ENCODE peak calls at places on chromosomes 13 and 19, in four cellular contexts. G is lower leg skin, D is thoracic aorta, U is pancreas. R is an unnamed sample.

GRCh38 chr13:24995225-24995804 is 100.6 kb upstream of the PABPC3 start:
- DNase-seq in G (peak; percentile 35), D (no peak), U (peak; percentile 58), R (no peak)

GRCh38 chr13:44934724-44935123 is 54.5 kb downstream of the NUFIP1 start:
- DNase-seq in G (no peak), D (no peak), U (no peak), R (no peak)

GRCh38 chr19:55283548-55284393 is at the start of gene BRSK1:
- DNase-seq in G (no peak), D (no peak), U (no peak), R (no peak)

GRCh38 chr13:21980049-21980448 is 309.2 kb downstream of the FGF9 start:
- DNase-seq in G (no peak), D (no peak), U (no peak), R (no peak)

GRCh38 chr13:45658586-45659235 is 43.2 kb upstream of the ERICH6B start:
- DNase-seq in G (no peak), D (no peak), U (no peak), R (no peak)

GRCh38 chr19:48961673-48962028 is 3.5 kb upstream of the FTL start:
- DNase-seq in G (no peak), D (no peak), U (no peak), R (peak; percentile 70)

GRCh38 chr19:44530777-44531176 is 1.3 kb upstream of the CEACAM20 start:
- DNase-seq in G (no peak), D (no peak), U (no peak), R (no peak)

GRCh38 chr13:26887594-26887993 is 127.0 kb upstream of the GPR12 start:
- DNase-seq in G (no peak), D (no peak), U (no peak), R (no peak)

GRCh38 chr19:18520848-18521691 is 800 bp downstream of the ELL start:
- DNase-seq in G (peak; percentile 41), D (no peak), U (peak; percentile 58), R (peak; percentile 77)

GRCh38 chr13:68304287-68304893 is 1074.3 kb upstream of the PCDH9 start:
- DNase-seq in G (no peak), D (no peak), U (no peak), R (no peak)

GRCh38 chr19:57708641-57709354 is at the start of gene ZNF154:
- DNase-seq in G (no peak), D (no peak), U (peak; percentile 32), R (peak; percentile 64)

GRCh38 chr19:21047712-21048111 is 27.3 kb downstream of the ZNF430 start:
- DNase-seq in G (no peak), D (no peak), U (no peak), R (no peak)

GRCh38 chr13:43159007-43159406 is 135.6 kb downstream of the DNAJC15 start:
- DNase-seq in G (no peak), D (no peak), U (no peak), R (no peak)

GRCh38 chr19:10800488-10800887 is 35.5 kb downstream of the TMED1 start:
- DNase-seq in G (no peak), D (no peak), U (no peak), R (no peak)

GRCh38 chr13:39493966-39494365 is 109.0 kb downstream of the LHFPL6 start:
- DNase-seq in G (no peak), D (no peak), U (no peak), R (no peak)

GRCh38 chr13:25217023-25217909 is 45.2 kb upstream of the AMER2 start:
- DNase-seq in G (no peak), D (no peak), U (no peak), R (no peak)

GRCh38 chr19:11361037-11361770 is 6.0 kb downstream of the PLPPR2 start:
- DNase-seq in G (no peak), D (no peak), U (peak; percentile 72), R (peak; percentile 88)

GRCh38 chr13:111423168-111423785 is 102.8 kb downstream of the TEX29 start:
- DNase-seq in G (no peak), D (no peak), U (no peak), R (no peak)

GRCh38 chr19:40714519-40715299 is 2.0 kb downstream of the COQ8B start:
- DNase-seq in G (peak; percentile 93), D (peak; percentile 80), U (peak; percentile 93), R (peak; percentile 97)

GRCh38 chr13:100543872-100544602 is 44.6 kb downstream of the GGACT start:
- DNase-seq in G (no peak), D (no peak), U (no peak), R (no peak)

GRCh38 chr13:20960663-20961309 is 58.2 kb upstream of the XPO4 start:
- DNase-seq in G (no peak), D (no peak), U (no peak), R (no peak)

GRCh38 chr19:10784257-10784656 is 51.8 kb downstream of the TMED1 start:
- DNase-seq in G (peak; percentile 43), D (no peak), U (no peak), R (no peak)

GRCh38 chr13:94233401-94233800 is 246.1 kb downstream of the DCT start:
- DNase-seq in G (no peak), D (no peak), U (no peak), R (no peak)

DNA sequence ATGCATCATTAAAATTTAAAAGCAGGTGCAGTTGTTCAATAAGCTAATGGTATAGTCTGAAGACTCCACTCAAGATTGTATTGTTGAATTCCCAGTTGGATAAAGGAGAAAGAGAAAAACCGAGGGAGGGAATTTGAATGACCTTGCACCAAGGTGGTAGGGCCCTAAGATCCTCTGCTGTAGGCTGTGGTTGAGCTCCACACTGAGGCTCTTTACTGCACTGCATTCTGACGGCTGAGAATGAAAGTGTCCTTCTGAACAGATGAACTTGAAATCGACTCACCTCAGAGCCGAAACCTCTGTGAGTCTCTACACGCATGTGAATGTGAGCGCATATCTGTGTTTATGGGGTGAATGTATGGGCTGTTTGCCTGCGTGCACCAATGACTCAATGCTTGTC is 388.9 kb upstream of the DACH1 start:
- DNase-seq in G (no peak), D (no peak), U (peak; percentile 41), R (no peak)
- TF ChIP-seq CTCF in G (no peak), D (no peak), U (no peak), R (peak; percentile 13)

DNA sequence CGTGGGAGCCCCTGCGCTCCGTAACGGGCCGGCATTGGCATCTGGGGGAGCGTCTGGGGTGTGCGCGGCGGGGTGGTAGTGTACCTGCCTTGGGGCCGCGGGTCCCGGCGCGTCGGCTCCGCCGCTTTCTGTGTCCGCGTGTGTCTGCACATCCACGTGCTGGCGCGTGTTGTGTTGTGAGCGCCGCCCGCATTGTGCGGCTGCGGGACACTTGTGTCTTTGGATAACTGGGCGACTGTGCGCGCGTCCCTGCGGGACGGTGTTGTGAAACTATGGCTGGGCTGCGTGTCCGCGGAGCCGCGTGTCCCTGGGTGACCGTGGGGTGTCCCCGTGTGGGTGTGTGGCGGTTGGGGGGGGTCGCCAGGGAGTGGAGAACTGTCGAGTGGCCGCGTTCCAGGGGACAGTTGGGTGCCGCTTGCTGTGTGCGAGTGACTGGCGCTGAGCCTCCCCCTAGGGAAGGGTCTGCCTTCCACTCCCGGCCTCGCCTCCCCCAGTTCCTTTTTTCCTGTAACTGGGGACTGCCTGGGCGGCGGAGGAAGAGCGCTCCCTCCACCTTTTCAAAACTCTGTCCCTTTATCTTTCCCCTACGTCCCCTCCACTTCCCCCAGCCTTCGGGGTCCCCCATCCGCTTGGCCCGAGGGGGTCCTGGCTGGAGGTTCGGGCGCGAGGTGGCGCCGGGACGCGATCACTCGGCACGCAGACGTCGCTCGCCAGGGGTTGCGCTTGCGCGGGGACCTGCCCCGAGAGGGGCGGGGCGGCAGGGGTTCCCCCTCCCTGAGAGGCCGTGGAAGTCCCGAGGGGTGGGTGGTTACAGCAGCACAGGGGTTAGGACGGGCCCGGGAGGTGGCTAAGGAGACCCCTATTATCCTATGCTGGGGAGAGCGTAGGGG is 5.6 kb upstream of the NFIC start:
- DNase-seq in G (peak; percentile 73), D (no peak), U (peak; percentile 75), R (peak; percentile 89)
- TF ChIP-seq CTCF in G (no peak), D (no peak), U (no peak), R (no peak)

GRCh38 chr19:50152578-50152977 is 10.5 kb downstream of the IZUMO2 start:
- DNase-seq in G (no peak), D (no peak), U (no peak), R (no peak)

GRCh38 chr19:50148528-50148927 is 14.6 kb downstream of the IZUMO2 start:
- DNase-seq in G (no peak), D (no peak), U (no peak), R (no peak)

DNA sequence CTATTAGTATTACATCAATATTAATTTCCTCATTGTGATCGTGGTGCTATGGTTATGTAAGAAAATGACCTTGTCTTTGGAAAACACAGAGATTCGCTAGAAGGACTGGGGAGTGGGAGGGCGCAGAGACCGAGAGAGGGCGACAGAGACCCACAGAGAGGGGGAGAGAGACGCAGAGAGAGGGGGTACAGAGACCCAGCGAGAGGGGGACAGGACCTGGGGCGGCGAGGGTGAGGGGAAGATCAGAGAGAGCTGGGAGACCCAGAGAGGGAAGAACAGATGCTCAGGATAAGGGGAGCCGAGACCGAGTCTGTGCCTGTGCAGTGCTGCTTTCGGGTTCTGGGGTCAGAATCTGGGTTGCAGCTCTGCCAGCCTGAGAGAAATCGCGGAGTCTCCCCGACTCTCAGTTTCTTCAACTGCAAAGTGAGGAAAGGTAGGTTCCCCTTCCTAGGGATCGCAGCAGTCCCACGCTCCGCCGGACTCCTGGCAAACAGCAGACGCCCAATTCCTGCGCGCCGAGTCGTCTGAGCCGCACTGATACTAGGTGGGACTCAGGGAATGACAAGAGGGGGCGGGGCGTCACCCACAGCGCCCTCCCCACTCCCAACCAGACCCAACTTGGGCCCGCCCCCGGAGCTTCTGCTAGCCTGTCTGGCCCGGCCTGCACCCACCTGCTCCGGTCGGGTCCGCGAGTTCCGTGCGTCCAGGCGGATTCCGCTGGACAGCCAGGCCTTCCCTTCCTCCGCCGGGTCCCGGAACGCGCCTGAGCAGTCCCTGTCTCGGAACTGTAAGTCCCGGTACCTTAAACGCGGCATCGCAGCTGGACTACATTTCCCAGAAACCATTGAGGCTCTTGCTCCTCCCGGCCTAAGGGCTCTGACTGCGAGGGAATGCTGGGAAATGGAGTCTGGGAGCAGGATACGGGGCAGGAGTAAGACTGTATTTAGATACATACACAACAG is 15.3 kb downstream of the IZUMO2 start:
- DNase-seq in G (peak; percentile 82), D (peak; percentile 67), U (peak; percentile 86), R (peak; percentile 93)
- TF ChIP-seq CTCF in G (no peak), D (no peak), U (no peak), R (peak; percentile 37)

DNA sequence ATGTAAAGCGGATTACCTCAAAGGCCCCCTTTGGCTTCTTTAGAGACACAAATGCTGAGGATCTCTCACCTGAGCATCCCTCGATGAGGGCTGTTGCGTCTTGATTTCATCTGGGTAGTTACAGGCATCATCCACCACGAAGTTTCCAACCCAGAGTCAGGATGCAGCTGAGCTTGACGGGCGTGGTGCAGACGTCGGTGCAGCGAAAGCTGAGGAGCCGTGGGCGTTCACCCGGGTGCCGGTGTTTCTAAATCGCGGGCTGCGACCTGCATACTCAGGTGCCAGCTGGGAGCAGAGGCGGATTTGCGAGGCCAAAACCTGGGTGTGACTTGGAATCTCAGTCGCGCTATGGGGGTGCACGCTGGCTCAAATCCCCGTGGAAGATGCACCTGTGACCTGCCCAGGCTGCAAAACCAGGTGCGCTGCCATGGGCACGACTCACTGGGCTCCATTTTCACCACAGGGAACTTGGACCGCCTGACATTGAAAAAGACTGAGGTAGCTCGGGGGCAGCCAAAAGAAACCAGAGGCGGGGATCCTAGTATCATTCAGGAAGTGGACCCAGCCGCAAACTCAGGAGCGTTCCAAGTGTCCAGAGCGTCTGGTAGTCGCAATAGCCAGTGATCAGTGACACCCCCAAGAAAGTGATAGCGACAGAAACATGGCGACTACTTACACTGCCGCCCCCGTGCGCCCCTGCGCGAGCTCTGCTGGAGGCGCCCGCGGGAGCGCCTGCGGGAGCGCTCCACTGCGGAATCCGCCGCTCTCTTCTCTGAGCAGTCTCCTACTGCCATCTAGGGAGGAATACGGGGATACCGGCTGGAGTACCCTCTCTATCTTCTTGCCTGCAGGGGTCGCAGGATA is 36.4 kb upstream of the IGFL4 start:
- DNase-seq in G (peak; percentile 54), D (no peak), U (peak; percentile 52), R (no peak)
- TF ChIP-seq CTCF in G (no peak), D (peak; percentile 26), U (peak; percentile 49), R (peak; percentile 63)